ENCODE peak calls at places on chromosomes 11 and 22, in four cellular contexts. G is activated B cell treated with CpG ODN at 0.5 μM for 24 hours, O is left lung, Z is natural killer cell. P is an unnamed sample.

GRCh38 chr11:69366591-69366990 is 72.6 kb downstream of the MYEOV start:
- ATAC-seq in Z (no peak), O (no peak), G (no peak), P (no peak)

GRCh38 chr11:27411330-27411729 is 48.3 kb upstream of the CCDC34 start:
- ATAC-seq in Z (no peak), O (no peak), G (no peak), P (no peak)

GRCh38 chr22:31243339-31244043 is 31.4 kb downstream of the LIMK2 start:
- ATAC-seq in G (no peak), Z (no peak), O (no peak), P (no peak)

GRCh38 chr11:28090052-28090749 is 17.8 kb downstream of the KIF18A start:
- ATAC-seq in O (no peak), G (no peak), Z (no peak), P (no peak)

GRCh38 chr11:46649180-46649738 is 31.9 kb downstream of the ATG13 start:
- ATAC-seq in Z (no peak), O (peak), G (no peak), P (no peak)

GRCh38 chr22:21571679-21572078 is 4.2 kb downstream of the UBE2L3 start:
- ATAC-seq in G (no peak), O (no peak), Z (no peak), P (no peak)

GRCh38 chr22:41177626-41178424 is 27.3 kb upstream of the L3MBTL2 start:
- ATAC-seq in O (no peak), G (no peak), Z (no peak), P (no peak)

GRCh38 chr11:83051760-83052671 is 19.7 kb downstream of the RAB30 start:
- ATAC-seq in O (peak), G (no peak), Z (no peak), P (no peak)

GRCh38 chr11:134740590-134741342 is 328.7 kb upstream of the B3GAT1 start:
- ATAC-seq in Z (no peak), O (no peak), G (no peak), P (no peak)

GRCh38 chr11:128207861-128208321 is 379.5 kb downstream of the ETS1 start:
- ATAC-seq in O (peak), G (no peak), Z (no peak), P (no peak)

GRCh38 chr22:31692186-31692886 is 30.3 kb upstream of the PISD start:
- ATAC-seq in G (no peak), Z (peak), O (no peak), P (no peak)

GRCh38 chr22:25536578-25536977 is 27.9 kb upstream of the GRK3 start:
- ATAC-seq in Z (no peak), O (no peak), G (no peak), P (no peak)

GRCh38 chr11:88383446-88383845 is 45.9 kb upstream of the CTSC start:
- ATAC-seq in G (no peak), Z (no peak), O (no peak), P (no peak)

GRCh38 chr11:19091366-19091765 is 25.6 kb upstream of the ZDHHC13 start:
- ATAC-seq in Z (no peak), G (no peak), O (no peak), P (no peak)

GRCh38 chr22:48397531-48398180 is 1430.0 kb downstream of the BRD1 start:
- ATAC-seq in O (no peak), G (no peak), Z (no peak), P (no peak)

GRCh38 chr22:35837328-35837727 is 119.7 kb downstream of the APOL5 start:
- ATAC-seq in G (no peak), Z (no peak), O (no peak), P (no peak)

GRCh38 chr11:3644817-3645235 is at the start of gene ART1:
- ATAC-seq in Z (no peak), O (no peak), G (no peak), P (no peak)

GRCh38 chr22:46679711-46680269 is 58.3 kb downstream of the CERK start:
- ATAC-seq in O (no peak), Z (no peak), G (no peak), P (no peak)

GRCh38 chr11:134223066-134223465 is 701 bp downstream of the NCAPD3 start:
- ATAC-seq in O (no peak), Z (no peak), G (no peak), P (no peak)

GRCh38 chr11:2666828-2667570 is 32.8 kb downstream of the KCNQ1OT1 start:
- ATAC-seq in O (no peak), Z (no peak), G (no peak), P (no peak)

GRCh38 chr22:49550766-49551362 is 276.8 kb downstream of the BRD1 start:
- ATAC-seq in O (no peak), G (no peak), Z (no peak), P (no peak)

GRCh38 chr22:30940655-30941362 is 27.8 kb downstream of the MORC2 start:
- ATAC-seq in O (no peak), Z (peak), G (no peak), P (no peak)

GRCh38 chr11:123899792-123900191 is 2.2 kb upstream of the OR8D4 start:
- ATAC-seq in G (no peak), O (no peak), Z (no peak), P (no peak)